ENCODE peak calls at places on chromosomes 3 and 15, in four cellular contexts. P is central memory CD8-positive, alpha-beta T cell; R is cardiac septum; I is stimulated activated CD8-positive, alpha-beta memory T cell treated with anti-CD3 and anti-CD28 coated beads, Interleukin-7, amount 100 ng/mL, for 1 hour. U is an unnamed sample.

GRCh38 chr3:102537122-102537521 is 102.3 kb downstream of the ZPLD1 start:
- DNase-seq in P (no peak), R (no peak), I (no peak), U (no peak)

GRCh38 chr3:121918779-121919483 is 24.7 kb downstream of the SLC15A2 start:
- DNase-seq in P (no peak), R (no peak), I (no peak), U (no peak)

GRCh38 chr15:29601811-29602210 is 220.5 kb downstream of the TJP1 start:
- DNase-seq in P (no peak), R (no peak), I (no peak), U (no peak)

GRCh38 chr3:106839576-106840280 is 537.5 kb upstream of the CCDC54 start:
- DNase-seq in P (no peak), R (no peak), I (no peak), U (no peak)

GRCh38 chr3:12436514-12437222 is 47.6 kb upstream of the TSEN2 start:
- DNase-seq in P (no peak), R (no peak), I (no peak), U (no peak)

GRCh38 chr3:31379598-31379997 is 153.1 kb upstream of the STT3B start:
- DNase-seq in P (no peak), R (no peak), I (no peak), U (no peak)

GRCh38 chr3:31004025-31004678 is 109.7 kb upstream of the GADL1 start:
- DNase-seq in P (no peak), R (no peak), I (no peak), U (no peak)

GRCh38 chr3:48404440-48405342 is 25.2 kb downstream of the PLXNB1 start:
- DNase-seq in P (no peak), R (no peak), I (no peak), U (no peak)

GRCh38 chr3:197327701-197328100 is 29.3 kb upstream of the DLG1 start:
- DNase-seq in P (no peak), R (no peak), I (no peak), U (no peak)

GRCh38 chr15:77312523-77312922 is 107.4 kb downstream of the PEAK1 start:
- DNase-seq in P (no peak), R (no peak), I (no peak), U (no peak)

U was measured in NCI-H1105.